ENCODE peak calls at places on chromosomes 6 and 20, in seven cellular contexts. One of them, this sample, is unnamed. For H3K4me1, the result is how much of the 10 kb centered on the place peaks cover.

GRCh38 chr20:63839620-63840019 is 8.6 kb upstream of the ZBTB46 start:
- DNase-seq in HepG2: no peak
- DNase-seq in prostate gland: no peak
- DNase-seq in adrenal gland: no peak
- DNase-seq in gastrocnemius medialis: no peak
- DNase-seq in heart left ventricle: no peak
- DNase-seq in breast epithelium: no peak
- DNase-seq in this sample: no peak

GRCh38 chr20:54263266-54263665 is 55.4 kb downstream of the PFDN4 start:
- DNase-seq in heart left ventricle: no peak
- DNase-seq in HepG2: no peak
- DNase-seq in gastrocnemius medialis: no peak
- DNase-seq in breast epithelium: no peak
- DNase-seq in adrenal gland: no peak
- DNase-seq in prostate gland: no peak
- DNase-seq in this sample: no peak

GRCh38 chr6:11241793-11242201 is 9.3 kb upstream of the NEDD9 start:
- DNase-seq in breast epithelium: no peak
- DNase-seq in gastrocnemius medialis: peak
- DNase-seq in heart left ventricle: peak
- DNase-seq in HepG2: peak
- DNase-seq in adrenal gland: peak
- DNase-seq in prostate gland: no peak
- DNase-seq in this sample: peak

GRCh38 chr6:113578691-113579090 is 278.5 kb upstream of the MARCKS start:
- DNase-seq in heart left ventricle: no peak
- DNase-seq in prostate gland: no peak
- DNase-seq in gastrocnemius medialis: no peak
- DNase-seq in HepG2: no peak
- DNase-seq in breast epithelium: no peak
- DNase-seq in adrenal gland: no peak
- DNase-seq in this sample: no peak

GRCh38 chr6:135258970-135259369 is 77.9 kb downstream of the MYB start:
- DNase-seq in gastrocnemius medialis: no peak
- DNase-seq in HepG2: no peak
- DNase-seq in prostate gland: no peak
- DNase-seq in breast epithelium: no peak
- DNase-seq in heart left ventricle: no peak
- DNase-seq in adrenal gland: no peak
- DNase-seq in this sample: no peak

GRCh38 chr20:50308513-50309279 is 118.1 kb downstream of the CEBPB start:
- DNase-seq in prostate gland: peak
- DNase-seq in gastrocnemius medialis: peak
- DNase-seq in heart left ventricle: peak
- DNase-seq in adrenal gland: peak
- DNase-seq in HepG2: peak
- DNase-seq in breast epithelium: peak
- DNase-seq in this sample: peak

GRCh38 chr20:48186915-48187314 is 401.6 kb upstream of the SULF2 start:
- DNase-seq in breast epithelium: no peak
- DNase-seq in prostate gland: no peak
- DNase-seq in gastrocnemius medialis: no peak
- DNase-seq in HepG2: no peak
- DNase-seq in heart left ventricle: no peak
- DNase-seq in adrenal gland: no peak
- DNase-seq in this sample: no peak

GRCh38 chr20:43983359-43983758 is 68.7 kb downstream of the TOX2 start:
- DNase-seq in adrenal gland: peak
- DNase-seq in HepG2: no peak
- DNase-seq in heart left ventricle: no peak
- DNase-seq in breast epithelium: no peak
- DNase-seq in gastrocnemius medialis: no peak
- DNase-seq in prostate gland: no peak
- DNase-seq in this sample: peak

GRCh38 chr20:24746351-24746685 is 202.8 kb upstream of the CST7 start:
- DNase-seq in HepG2: no peak
- DNase-seq in prostate gland: peak
- DNase-seq in heart left ventricle: no peak
- DNase-seq in gastrocnemius medialis: no peak
- DNase-seq in adrenal gland: peak
- DNase-seq in breast epithelium: no peak
- DNase-seq in this sample: peak

GRCh38 chr20:37007898-37008649 is 56.6 kb upstream of the SAMHD1 start:
- DNase-seq in HepG2: peak
- DNase-seq in breast epithelium: no peak
- DNase-seq in prostate gland: no peak
- DNase-seq in heart left ventricle: no peak
- DNase-seq in gastrocnemius medialis: no peak
- DNase-seq in adrenal gland: no peak
- DNase-seq in this sample: no peak

GRCh38 chr6:165245287-165245686 is 64.1 kb downstream of the C6orf118 start:
- DNase-seq in gastrocnemius medialis: no peak
- DNase-seq in HepG2: no peak
- DNase-seq in prostate gland: no peak
- DNase-seq in heart left ventricle: no peak
- DNase-seq in breast epithelium: no peak
- DNase-seq in adrenal gland: no peak
- DNase-seq in this sample: no peak

GRCh38 chr6:5044866-5045265 is 40.3 kb upstream of the PPP1R3G start:
- DNase-seq in adrenal gland: no peak
- DNase-seq in breast epithelium: no peak
- DNase-seq in heart left ventricle: no peak
- DNase-seq in gastrocnemius medialis: no peak
- DNase-seq in prostate gland: no peak
- DNase-seq in HepG2: no peak
- DNase-seq in this sample: no peak

GRCh38 chr6:113457156-113457555 is 400.0 kb upstream of the MARCKS start:
- DNase-seq in gastrocnemius medialis: no peak
- DNase-seq in prostate gland: no peak
- DNase-seq in HepG2: no peak
- DNase-seq in heart left ventricle: no peak
- DNase-seq in adrenal gland: peak
- DNase-seq in breast epithelium: no peak
- DNase-seq in this sample: no peak

GRCh38 chr6:5093231-5094015 is 8.3 kb downstream of the PPP1R3G start:
- DNase-seq in heart left ventricle: no peak
- DNase-seq in adrenal gland: peak
- DNase-seq in HepG2: no peak
- DNase-seq in gastrocnemius medialis: no peak
- DNase-seq in breast epithelium: no peak
- DNase-seq in prostate gland: no peak
- DNase-seq in this sample: no peak

GRCh38 chr6:123777554-123777953 is 26.1 kb upstream of the NKAIN2 start:
- DNase-seq in breast epithelium: no peak
- DNase-seq in HepG2: no peak
- DNase-seq in heart left ventricle: no peak
- DNase-seq in adrenal gland: no peak
- DNase-seq in prostate gland: no peak
- DNase-seq in gastrocnemius medialis: no peak
- DNase-seq in this sample: no peak

GRCh38 chr6:46312657-46313056 is 141.9 kb upstream of the ENPP5 start:
- DNase-seq in gastrocnemius medialis: no peak
- DNase-seq in prostate gland: no peak
- DNase-seq in breast epithelium: no peak
- DNase-seq in HepG2: no peak
- DNase-seq in heart left ventricle: no peak
- DNase-seq in adrenal gland: no peak
- DNase-seq in this sample: no peak

GRCh38 chr6:143607959-143608358 is 69.8 kb upstream of the PHACTR2 start:
- DNase-seq in prostate gland: peak
- DNase-seq in breast epithelium: no peak
- DNase-seq in HepG2: no peak
- DNase-seq in gastrocnemius medialis: no peak
- DNase-seq in heart left ventricle: no peak
- DNase-seq in adrenal gland: peak
- DNase-seq in this sample: no peak

GRCh38 chr20:38985603-38986170 is 23.5 kb downstream of the DHX35 start:
- DNase-seq in gastrocnemius medialis: no peak
- DNase-seq in breast epithelium: no peak
- DNase-seq in HepG2: peak
- DNase-seq in adrenal gland: no peak
- DNase-seq in heart left ventricle: no peak
- DNase-seq in prostate gland: no peak
- DNase-seq in this sample: no peak

GRCh38 chr6:148835920-148836441 is 89.2 kb downstream of the UST start:
- DNase-seq in adrenal gland: no peak
- DNase-seq in breast epithelium: no peak
- DNase-seq in prostate gland: no peak
- DNase-seq in heart left ventricle: no peak
- DNase-seq in HepG2: no peak
- DNase-seq in gastrocnemius medialis: no peak
- DNase-seq in this sample: no peak

GRCh38 chr6:100177956-100178355 is 183.9 kb upstream of the MCHR2 start:
- DNase-seq in gastrocnemius medialis: no peak
- DNase-seq in HepG2: no peak
- DNase-seq in prostate gland: no peak
- DNase-seq in heart left ventricle: no peak
- DNase-seq in adrenal gland: no peak
- DNase-seq in breast epithelium: no peak
- DNase-seq in this sample: no peak

GRCh38 chr6:27096834-27097511 is 150.5 kb upstream of the PRSS16 start:
- DNase-seq in prostate gland: no peak
- DNase-seq in heart left ventricle: peak
- DNase-seq in adrenal gland: peak
- DNase-seq in breast epithelium: peak
- DNase-seq in gastrocnemius medialis: no peak
- DNase-seq in HepG2: no peak
- DNase-seq in this sample: peak

GRCh38 chr6:137903933-137904821 is 37.1 kb downstream of the TNFAIP3 start:
- DNase-seq in HepG2: peak
- DNase-seq in adrenal gland: no peak
- DNase-seq in heart left ventricle: no peak
- DNase-seq in prostate gland: no peak
- DNase-seq in breast epithelium: no peak
- DNase-seq in gastrocnemius medialis: no peak
- DNase-seq in this sample: no peak

GRCh38 chr6:79260772-79261171 is 26.3 kb upstream of the HMGN3 start:
- DNase-seq in HepG2: no peak
- DNase-seq in breast epithelium: no peak
- DNase-seq in gastrocnemius medialis: no peak
- DNase-seq in adrenal gland: no peak
- DNase-seq in prostate gland: no peak
- DNase-seq in heart left ventricle: no peak
- DNase-seq in this sample: no peak

GRCh38 chr20:13234961-13235360 is 13.9 kb downstream of the ISM1 start:
- DNase-seq in breast epithelium: no peak
- DNase-seq in gastrocnemius medialis: no peak
- DNase-seq in HepG2: no peak
- DNase-seq in heart left ventricle: no peak
- DNase-seq in prostate gland: no peak
- DNase-seq in adrenal gland: no peak
- DNase-seq in this sample: no peak

DNA sequence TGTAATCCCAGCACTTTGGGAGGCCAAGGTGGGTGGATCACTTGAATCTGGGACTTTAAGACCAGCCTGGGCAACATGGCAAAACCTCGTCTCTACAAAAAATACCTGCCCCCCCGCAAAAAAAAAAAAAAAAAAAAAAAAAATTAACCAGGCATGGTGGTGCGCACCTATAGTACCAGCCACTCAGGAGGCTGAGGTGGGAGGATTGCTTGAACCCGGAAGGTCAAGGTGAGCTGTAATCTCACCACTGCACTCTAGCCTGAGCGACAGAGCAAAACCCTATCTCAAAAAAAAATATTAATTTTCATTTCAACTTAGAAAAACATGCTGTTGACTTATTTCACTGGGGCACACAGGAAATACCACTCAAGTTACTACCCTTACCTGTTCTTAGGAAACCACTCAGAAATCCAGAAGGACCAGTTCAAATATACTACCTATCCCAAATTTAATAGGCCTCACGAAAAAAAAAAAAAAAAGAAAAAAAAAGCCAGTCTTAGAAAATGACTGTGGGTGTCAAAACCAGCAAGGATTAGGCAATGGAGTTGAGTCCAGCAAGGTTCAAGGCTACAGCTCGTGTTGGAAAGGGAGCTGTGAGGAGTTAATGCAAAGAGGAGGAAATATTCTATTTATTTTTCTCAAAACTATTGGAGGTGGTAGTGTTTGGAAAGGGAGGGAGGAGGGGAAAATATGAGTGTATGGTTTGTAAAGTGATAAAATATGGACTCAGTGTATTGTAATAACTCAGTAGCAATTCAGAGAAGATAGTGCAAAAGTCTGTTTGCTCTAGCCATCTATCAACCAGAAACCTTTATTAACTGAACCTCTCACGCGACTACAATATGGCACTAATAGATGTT is 33.9 kb upstream of the PIM1 start:
- DNase-seq in adrenal gland: no peak
- DNase-seq in breast epithelium: no peak
- DNase-seq in heart left ventricle: no peak
- DNase-seq in gastrocnemius medialis: no peak
- DNase-seq in prostate gland: no peak
- DNase-seq in HepG2: peak
- DNase-seq in this sample: no peak
- H3K4me1 ChIP-seq in adrenal gland: under half
- H3K4me1 ChIP-seq in breast epithelium: under half
- H3K4me1 ChIP-seq in heart left ventricle: under half
- H3K4me1 ChIP-seq in gastrocnemius medialis: under half
- H3K4me1 ChIP-seq in prostate gland: under half
- H3K4me1 ChIP-seq in HepG2: half or more
- H3K4me1 ChIP-seq in this sample: half or more

GRCh38 chr6:44142835-44143234 is 15.5 kb downstream of the TMEM63B start:
- DNase-seq in HepG2: peak
- DNase-seq in prostate gland: no peak
- DNase-seq in adrenal gland: no peak
- DNase-seq in gastrocnemius medialis: no peak
- DNase-seq in breast epithelium: no peak
- DNase-seq in heart left ventricle: no peak
- DNase-seq in this sample: no peak
- H3K4me3 ChIP-seq in HepG2: no peak
- H3K4me3 ChIP-seq in prostate gland: no peak
- H3K4me3 ChIP-seq in adrenal gland: no peak
- H3K4me3 ChIP-seq in gastrocnemius medialis: no peak
- H3K4me3 ChIP-seq in breast epithelium: no peak
- H3K4me3 ChIP-seq in heart left ventricle: no peak
- H3K4me3 ChIP-seq in this sample: no peak

GRCh38 chr6:3837781-3838180 is 11.4 kb upstream of the FAM50B start:
- DNase-seq in prostate gland: no peak
- DNase-seq in gastrocnemius medialis: no peak
- DNase-seq in heart left ventricle: no peak
- DNase-seq in adrenal gland: no peak
- DNase-seq in breast epithelium: no peak
- DNase-seq in HepG2: no peak
- DNase-seq in this sample: no peak
- TF ChIP-seq POLR2A in prostate gland: no peak
- TF ChIP-seq POLR2A in gastrocnemius medialis: no peak
- TF ChIP-seq POLR2A in heart left ventricle: no peak
- TF ChIP-seq POLR2A in adrenal gland: no peak
- TF ChIP-seq POLR2A in breast epithelium: no peak
- TF ChIP-seq POLR2A in HepG2: no peak
- TF ChIP-seq POLR2A in this sample: no peak

DNA sequence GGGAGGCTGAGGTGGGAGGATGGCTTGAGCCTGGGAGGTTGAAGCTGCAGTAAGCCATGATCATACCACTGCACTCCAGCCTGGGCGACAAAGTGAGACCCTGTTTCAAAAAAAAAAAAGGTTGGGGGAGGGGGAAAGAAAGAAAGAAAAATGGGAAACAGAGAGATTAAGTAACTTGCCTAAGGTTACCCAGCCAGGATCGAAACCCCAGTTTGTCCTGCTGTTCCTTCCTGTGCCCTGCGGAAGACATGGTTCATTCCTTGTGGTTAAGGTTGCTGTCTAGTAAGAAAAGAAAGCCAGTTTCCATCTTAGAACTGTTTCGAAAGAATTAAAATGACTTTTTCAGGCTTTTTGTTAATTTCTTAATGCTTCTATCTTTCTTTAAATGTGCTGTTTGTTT is 29.8 kb downstream of the C6orf89 start:
- DNase-seq in gastrocnemius medialis: no peak
- DNase-seq in prostate gland: no peak
- DNase-seq in heart left ventricle: no peak
- DNase-seq in adrenal gland: no peak
- DNase-seq in HepG2: no peak
- DNase-seq in breast epithelium: no peak
- DNase-seq in this sample: no peak
- H3K4me1 ChIP-seq in gastrocnemius medialis: under half
- H3K4me1 ChIP-seq in prostate gland: under half
- H3K4me1 ChIP-seq in heart left ventricle: under half
- H3K4me1 ChIP-seq in adrenal gland: under half
- H3K4me1 ChIP-seq in HepG2: under half
- H3K4me1 ChIP-seq in breast epithelium: under half
- H3K4me1 ChIP-seq in this sample: under half

This sample was measured in transverse colon.